ENCODE peak calls at places on chromosomes 2 and 18, in four cellular contexts. R is A549, Y is M059J, P is H54. V is an unnamed sample.

GRCh38 chr2:101617188-101617587 is 80.3 kb upstream of the MAP4K4 start:
- DNase-seq in R (no peak), Y (peak), P (peak), V (no peak)

GRCh38 chr2:19158211-19158610 is 200.2 kb downstream of the OSR1 start:
- DNase-seq in R (no peak), Y (no peak), P (no peak), V (no peak)

GRCh38 chr2:159562248-159562647 is 54.1 kb downstream of the BAZ2B start:
- DNase-seq in R (no peak), Y (peak), P (no peak), V (no peak)

GRCh38 chr2:219125225-219125885 is 35.3 kb downstream of the NHEJ1 start:
- DNase-seq in R (peak), Y (peak), P (peak), V (no peak)

GRCh38 chr18:79900610-79901570 is 50.6 kb downstream of the SLC66A2 start:
- DNase-seq in R (no peak), Y (no peak), P (no peak), V (no peak)

GRCh38 chr2:206082298-206082843 is 3.6 kb downstream of the INO80D start:
- DNase-seq in R (no peak), Y (no peak), P (no peak), V (no peak)

GRCh38 chr2:20167356-20167755 is 57.6 kb downstream of the SDC1 start:
- DNase-seq in R (no peak), Y (no peak), P (no peak), V (no peak)

GRCh38 chr2:158266106-158266505 is 164.4 kb downstream of the UPP2 start:
- DNase-seq in R (no peak), Y (no peak), P (no peak), V (no peak)

GRCh38 chr2:109396338-109397180 is 217.2 kb downstream of the SEPTIN10 start:
- DNase-seq in R (no peak), Y (peak), P (no peak), V (no peak)

GRCh38 chr2:72198532-72199241 is 51.0 kb upstream of the CYP26B1 start:
- DNase-seq in R (peak), Y (peak), P (peak), V (no peak)

GRCh38 chr18:9259148-9259547 is 75.4 kb upstream of the TWSG1 start:
- DNase-seq in R (no peak), Y (no peak), P (no peak), V (no peak)

GRCh38 chr2:231684314-231685223 is 23.8 kb upstream of the PTMA start:
- DNase-seq in R (no peak), Y (no peak), P (no peak), V (peak)

GRCh38 chr18:8254664-8255063 is 354.6 kb upstream of the RAB12 start:
- DNase-seq in R (no peak), Y (no peak), P (no peak), V (no peak)

GRCh38 chr18:31505161-31505560 is 7.2 kb downstream of the DSG2 start:
- DNase-seq in R (no peak), Y (no peak), P (no peak), V (no peak)

GRCh38 chr2:217086038-217086522 is 226.2 kb upstream of the TNP1 start:
- DNase-seq in R (no peak), Y (peak), P (no peak), V (no peak)

GRCh38 chr2:83650156-83650555 is 808.9 kb downstream of the SUCLG1 start:
- DNase-seq in R (no peak), Y (no peak), P (no peak), V (no peak)

GRCh38 chr2:157839822-157840221 is 36.3 kb downstream of the ACVR1 start:
- DNase-seq in R (no peak), Y (no peak), P (no peak), V (no peak)

GRCh38 chr2:196454492-196454891 is 185.0 kb upstream of the CCDC150 start:
- DNase-seq in R (no peak), Y (no peak), P (no peak), V (no peak)

GRCh38 chr18:79951545-79952456 is at the start of gene SLC66A2:
- DNase-seq in R (peak), Y (peak), P (peak), V (peak)

GRCh38 chr2:127654084-127654837 is 8.3 kb downstream of the GPR17 start:
- DNase-seq in R (no peak), Y (no peak), P (no peak), V (no peak)

GRCh38 chr2:111667001-111667400 is 217.0 kb downstream of the ANAPC1 start:
- DNase-seq in R (no peak), Y (no peak), P (no peak), V (no peak)

GRCh38 chr2:25276569-25277465 is 64.9 kb downstream of the DNMT3A start:
- DNase-seq in R (no peak), Y (no peak), P (peak), V (peak)

V was measured in OCI-LY7.